ENCODE peak calls at places on chromosomes 12 and 14, in four cellular contexts. One of them, this sample, is unnamed.

GRCh38 chr12:51441583-51441982 is 17.0 kb downstream of the SLC4A8 start:
- DNase-seq in nephron progenitor cell: no peak
- DNase-seq in T-helper 17 cell: no peak
- DNase-seq in AML-193: no peak
- DNase-seq in this sample: peak

GRCh38 chr12:97837401-97837800 is 374.8 kb downstream of the RMST start:
- DNase-seq in nephron progenitor cell: no peak
- DNase-seq in T-helper 17 cell: no peak
- DNase-seq in AML-193: no peak
- DNase-seq in this sample: peak

GRCh38 chr12:123971770-123972447 is 722 bp downstream of the CCDC92 start:
- DNase-seq in nephron progenitor cell: peak
- DNase-seq in T-helper 17 cell: peak
- DNase-seq in AML-193: no peak
- DNase-seq in this sample: peak

GRCh38 chr14:89372156-89372555 is 44.9 kb downstream of the FOXN3 start:
- DNase-seq in nephron progenitor cell: no peak
- DNase-seq in T-helper 17 cell: no peak
- DNase-seq in AML-193: no peak
- DNase-seq in this sample: no peak

GRCh38 chr12:105279460-105280056 is 43.6 kb upstream of the APPL2 start:
- DNase-seq in nephron progenitor cell: peak
- DNase-seq in T-helper 17 cell: no peak
- DNase-seq in AML-193: peak
- DNase-seq in this sample: no peak

GRCh38 chr14:33254876-33255275 is 316.2 kb downstream of the NPAS3 start:
- DNase-seq in nephron progenitor cell: no peak
- DNase-seq in T-helper 17 cell: no peak
- DNase-seq in AML-193: no peak
- DNase-seq in this sample: no peak

GRCh38 chr12:30962047-30962446 is 35.5 kb downstream of the TSPAN11 start:
- DNase-seq in nephron progenitor cell: no peak
- DNase-seq in T-helper 17 cell: no peak
- DNase-seq in AML-193: no peak
- DNase-seq in this sample: no peak

GRCh38 chr12:116102019-116102418 is 175.5 kb downstream of the MED13L start:
- DNase-seq in nephron progenitor cell: no peak
- DNase-seq in T-helper 17 cell: no peak
- DNase-seq in AML-193: no peak
- DNase-seq in this sample: no peak

GRCh38 chr12:34405286-34406227 is 383.3 kb downstream of the ALG10 start:
- DNase-seq in nephron progenitor cell: no peak
- DNase-seq in T-helper 17 cell: peak
- DNase-seq in AML-193: no peak
- DNase-seq in this sample: no peak

GRCh38 chr14:104085032-104085888 is at the start of gene ASPG:
- DNase-seq in nephron progenitor cell: no peak
- DNase-seq in T-helper 17 cell: no peak
- DNase-seq in AML-193: no peak
- DNase-seq in this sample: no peak

GRCh38 chr12:16168078-16168477 is 109.4 kb downstream of the SLC15A5 start:
- DNase-seq in nephron progenitor cell: no peak
- DNase-seq in T-helper 17 cell: no peak
- DNase-seq in AML-193: no peak
- DNase-seq in this sample: no peak

GRCh38 chr12:125148316-125148715 is 83.1 kb downstream of the AACS start:
- DNase-seq in nephron progenitor cell: no peak
- DNase-seq in T-helper 17 cell: no peak
- DNase-seq in AML-193: no peak
- DNase-seq in this sample: no peak

GRCh38 chr12:25904442-25904841 is 54.0 kb upstream of the RASSF8 start:
- DNase-seq in nephron progenitor cell: no peak
- DNase-seq in T-helper 17 cell: no peak
- DNase-seq in AML-193: no peak
- DNase-seq in this sample: peak

GRCh38 chr14:65594153-65594881 is 181.8 kb downstream of the FUT8 start:
- DNase-seq in nephron progenitor cell: peak
- DNase-seq in T-helper 17 cell: no peak
- DNase-seq in AML-193: no peak
- DNase-seq in this sample: no peak

GRCh38 chr14:106277503-106277902 is 751.1 kb downstream of the TMEM121 start:
- DNase-seq in nephron progenitor cell: no peak
- DNase-seq in T-helper 17 cell: no peak
- DNase-seq in AML-193: no peak
- DNase-seq in this sample: no peak

GRCh38 chr14:61379639-61380184 is 58.3 kb downstream of the PRKCH start:
- DNase-seq in nephron progenitor cell: no peak
- DNase-seq in T-helper 17 cell: no peak
- DNase-seq in AML-193: no peak
- DNase-seq in this sample: no peak